ENCODE peak calls at places on chromosomes 3 and 15, in nine cellular contexts. One of them, this sample, is unnamed.

GRCh38 chr3:184334470-184335158 is 2.8 kb upstream of the FAM131A start:
- DNase-seq in NCI-H460: no peak
- DNase-seq in M059J: peak; percentile 95
- DNase-seq in left ventricle myocardium inferior: no peak
- DNase-seq in heart right ventricle: no peak
- DNase-seq in activated T-helper 1 cell treated with anti-CD3 and anti-CD28 coated beads, Interleukin-2, amount 50 U/mL, for 16 hours: no peak
- DNase-seq in Caki2: peak; percentile 45
- DNase-seq in heart left ventricle: no peak
- DNase-seq in fibroblast of villous mesenchyme: peak; percentile 55
- DNase-seq in this sample: no peak

GRCh38 chr15:78060232-78060631 is 17.3 kb downstream of the TBC1D2B start:
- DNase-seq in NCI-H460: no peak
- DNase-seq in M059J: peak; percentile 62
- DNase-seq in left ventricle myocardium inferior: no peak
- DNase-seq in heart right ventricle: no peak
- DNase-seq in activated T-helper 1 cell treated with anti-CD3 and anti-CD28 coated beads, Interleukin-2, amount 50 U/mL, for 16 hours: no peak
- DNase-seq in Caki2: no peak
- DNase-seq in heart left ventricle: no peak
- DNase-seq in fibroblast of villous mesenchyme: no peak
- DNase-seq in this sample: no peak

GRCh38 chr3:119677641-119677934 is 382 bp upstream of the COX17 start:
- DNase-seq in NCI-H460: no peak
- DNase-seq in M059J: no peak
- DNase-seq in left ventricle myocardium inferior: no peak
- DNase-seq in heart right ventricle: no peak
- DNase-seq in activated T-helper 1 cell treated with anti-CD3 and anti-CD28 coated beads, Interleukin-2, amount 50 U/mL, for 16 hours: no peak
- DNase-seq in Caki2: no peak
- DNase-seq in heart left ventricle: no peak
- DNase-seq in fibroblast of villous mesenchyme: no peak
- DNase-seq in this sample: no peak

GRCh38 chr3:188233320-188233719 is 79.4 kb downstream of the LPP start:
- DNase-seq in NCI-H460: no peak
- DNase-seq in M059J: peak; percentile 63
- DNase-seq in left ventricle myocardium inferior: no peak
- DNase-seq in heart right ventricle: no peak
- DNase-seq in activated T-helper 1 cell treated with anti-CD3 and anti-CD28 coated beads, Interleukin-2, amount 50 U/mL, for 16 hours: no peak
- DNase-seq in Caki2: no peak
- DNase-seq in heart left ventricle: no peak
- DNase-seq in fibroblast of villous mesenchyme: no peak
- DNase-seq in this sample: no peak

GRCh38 chr3:156024904-156025303 is 95.5 kb upstream of the KCNAB1 start:
- DNase-seq in NCI-H460: no peak
- DNase-seq in M059J: peak; percentile 37
- DNase-seq in left ventricle myocardium inferior: no peak
- DNase-seq in heart right ventricle: no peak
- DNase-seq in activated T-helper 1 cell treated with anti-CD3 and anti-CD28 coated beads, Interleukin-2, amount 50 U/mL, for 16 hours: no peak
- DNase-seq in Caki2: no peak
- DNase-seq in heart left ventricle: no peak
- DNase-seq in fibroblast of villous mesenchyme: peak; percentile 6
- DNase-seq in this sample: peak; percentile 23

GRCh38 chr3:114706591-114707224 is 412.9 kb downstream of the TIGIT start:
- DNase-seq in NCI-H460: peak; percentile 5
- DNase-seq in M059J: peak; percentile 91
- DNase-seq in left ventricle myocardium inferior: no peak
- DNase-seq in heart right ventricle: no peak
- DNase-seq in activated T-helper 1 cell treated with anti-CD3 and anti-CD28 coated beads, Interleukin-2, amount 50 U/mL, for 16 hours: no peak
- DNase-seq in Caki2: peak; percentile 54
- DNase-seq in heart left ventricle: no peak
- DNase-seq in fibroblast of villous mesenchyme: peak; percentile 53
- DNase-seq in this sample: no peak

GRCh38 chr15:66852064-66852905 is 150.2 kb downstream of the SMAD6 start:
- DNase-seq in NCI-H460: no peak
- DNase-seq in M059J: no peak
- DNase-seq in left ventricle myocardium inferior: no peak
- DNase-seq in heart right ventricle: no peak
- DNase-seq in activated T-helper 1 cell treated with anti-CD3 and anti-CD28 coated beads, Interleukin-2, amount 50 U/mL, for 16 hours: no peak
- DNase-seq in Caki2: no peak
- DNase-seq in heart left ventricle: no peak
- DNase-seq in fibroblast of villous mesenchyme: no peak
- DNase-seq in this sample: no peak

GRCh38 chr15:85810075-85810474 is 15.3 kb upstream of the KLHL25 start:
- DNase-seq in NCI-H460: no peak
- DNase-seq in M059J: peak; percentile 55
- DNase-seq in left ventricle myocardium inferior: no peak
- DNase-seq in heart right ventricle: no peak
- DNase-seq in activated T-helper 1 cell treated with anti-CD3 and anti-CD28 coated beads, Interleukin-2, amount 50 U/mL, for 16 hours: no peak
- DNase-seq in Caki2: no peak
- DNase-seq in heart left ventricle: no peak
- DNase-seq in fibroblast of villous mesenchyme: peak; percentile 31
- DNase-seq in this sample: no peak

GRCh38 chr3:46372492-46373359 is 2.0 kb downstream of the CCR5 start:
- DNase-seq in NCI-H460: peak; percentile 7
- DNase-seq in M059J: peak; percentile 61
- DNase-seq in left ventricle myocardium inferior: no peak
- DNase-seq in heart right ventricle: no peak
- DNase-seq in activated T-helper 1 cell treated with anti-CD3 and anti-CD28 coated beads, Interleukin-2, amount 50 U/mL, for 16 hours: no peak
- DNase-seq in Caki2: no peak
- DNase-seq in heart left ventricle: no peak
- DNase-seq in fibroblast of villous mesenchyme: peak; percentile 46
- DNase-seq in this sample: peak; percentile 51

GRCh38 chr3:115790759-115791158 is 167.4 kb downstream of the GAP43 start:
- DNase-seq in NCI-H460: peak; percentile 85
- DNase-seq in M059J: peak; percentile 100
- DNase-seq in left ventricle myocardium inferior: no peak
- DNase-seq in heart right ventricle: no peak
- DNase-seq in activated T-helper 1 cell treated with anti-CD3 and anti-CD28 coated beads, Interleukin-2, amount 50 U/mL, for 16 hours: peak; percentile 27
- DNase-seq in Caki2: peak; percentile 78
- DNase-seq in heart left ventricle: no peak
- DNase-seq in fibroblast of villous mesenchyme: peak; percentile 86
- DNase-seq in this sample: peak; percentile 90

GRCh38 chr3:143601738-143602480 is 246.4 kb downstream of the SLC9A9 start:
- DNase-seq in NCI-H460: no peak
- DNase-seq in M059J: peak; percentile 43
- DNase-seq in left ventricle myocardium inferior: peak; percentile 28
- DNase-seq in heart right ventricle: peak; percentile 14
- DNase-seq in activated T-helper 1 cell treated with anti-CD3 and anti-CD28 coated beads, Interleukin-2, amount 50 U/mL, for 16 hours: no peak
- DNase-seq in Caki2: no peak
- DNase-seq in heart left ventricle: no peak
- DNase-seq in fibroblast of villous mesenchyme: peak; percentile 70
- DNase-seq in this sample: no peak

GRCh38 chr15:44537728-44538240 is 837 bp downstream of the EIF3J start:
- DNase-seq in NCI-H460: no peak
- DNase-seq in M059J: peak; percentile 57
- DNase-seq in left ventricle myocardium inferior: no peak
- DNase-seq in heart right ventricle: no peak
- DNase-seq in activated T-helper 1 cell treated with anti-CD3 and anti-CD28 coated beads, Interleukin-2, amount 50 U/mL, for 16 hours: no peak
- DNase-seq in Caki2: no peak
- DNase-seq in heart left ventricle: no peak
- DNase-seq in fibroblast of villous mesenchyme: peak; percentile 61
- DNase-seq in this sample: no peak

GRCh38 chr3:134354612-134355275 is 19.5 kb downstream of the AMOTL2 start:
- DNase-seq in NCI-H460: no peak
- DNase-seq in M059J: no peak
- DNase-seq in left ventricle myocardium inferior: no peak
- DNase-seq in heart right ventricle: no peak
- DNase-seq in activated T-helper 1 cell treated with anti-CD3 and anti-CD28 coated beads, Interleukin-2, amount 50 U/mL, for 16 hours: no peak
- DNase-seq in Caki2: no peak
- DNase-seq in heart left ventricle: no peak
- DNase-seq in fibroblast of villous mesenchyme: no peak
- DNase-seq in this sample: no peak

GRCh38 chr3:14831916-14832430 is 13.2 kb downstream of the FGD5 start:
- DNase-seq in NCI-H460: no peak
- DNase-seq in M059J: no peak
- DNase-seq in left ventricle myocardium inferior: no peak
- DNase-seq in heart right ventricle: no peak
- DNase-seq in activated T-helper 1 cell treated with anti-CD3 and anti-CD28 coated beads, Interleukin-2, amount 50 U/mL, for 16 hours: no peak
- DNase-seq in Caki2: no peak
- DNase-seq in heart left ventricle: no peak
- DNase-seq in fibroblast of villous mesenchyme: no peak
- DNase-seq in this sample: no peak

GRCh38 chr3:147305533-147306241 is 100.7 kb downstream of the ZIC4 start:
- DNase-seq in NCI-H460: no peak
- DNase-seq in M059J: no peak
- DNase-seq in left ventricle myocardium inferior: no peak
- DNase-seq in heart right ventricle: no peak
- DNase-seq in activated T-helper 1 cell treated with anti-CD3 and anti-CD28 coated beads, Interleukin-2, amount 50 U/mL, for 16 hours: no peak
- DNase-seq in Caki2: no peak
- DNase-seq in heart left ventricle: no peak
- DNase-seq in fibroblast of villous mesenchyme: no peak
- DNase-seq in this sample: no peak

GRCh38 chr3:124787490-124788195 is 57.4 kb downstream of the UMPS start:
- DNase-seq in NCI-H460: no peak
- DNase-seq in M059J: peak; percentile 46
- DNase-seq in left ventricle myocardium inferior: no peak
- DNase-seq in heart right ventricle: no peak
- DNase-seq in activated T-helper 1 cell treated with anti-CD3 and anti-CD28 coated beads, Interleukin-2, amount 50 U/mL, for 16 hours: no peak
- DNase-seq in Caki2: no peak
- DNase-seq in heart left ventricle: no peak
- DNase-seq in fibroblast of villous mesenchyme: peak; percentile 69
- DNase-seq in this sample: no peak

GRCh38 chr3:9862391-9863235 is 17.4 kb downstream of the CIDEC start:
- DNase-seq in NCI-H460: no peak
- DNase-seq in M059J: no peak
- DNase-seq in left ventricle myocardium inferior: peak; percentile 69
- DNase-seq in heart right ventricle: peak; percentile 44
- DNase-seq in activated T-helper 1 cell treated with anti-CD3 and anti-CD28 coated beads, Interleukin-2, amount 50 U/mL, for 16 hours: no peak
- DNase-seq in Caki2: no peak
- DNase-seq in heart left ventricle: peak; percentile 84
- DNase-seq in fibroblast of villous mesenchyme: peak; percentile 79
- DNase-seq in this sample: peak; percentile 78

GRCh38 chr15:77617507-77618285 is 15.0 kb downstream of the LINGO1 start:
- DNase-seq in NCI-H460: no peak
- DNase-seq in M059J: no peak
- DNase-seq in left ventricle myocardium inferior: no peak
- DNase-seq in heart right ventricle: no peak
- DNase-seq in activated T-helper 1 cell treated with anti-CD3 and anti-CD28 coated beads, Interleukin-2, amount 50 U/mL, for 16 hours: no peak
- DNase-seq in Caki2: no peak
- DNase-seq in heart left ventricle: no peak
- DNase-seq in fibroblast of villous mesenchyme: no peak
- DNase-seq in this sample: no peak

GRCh38 chr15:88657326-88658069 is 18.7 kb downstream of the ISG20 start:
- DNase-seq in NCI-H460: peak; percentile 40
- DNase-seq in M059J: peak; percentile 40
- DNase-seq in left ventricle myocardium inferior: no peak
- DNase-seq in heart right ventricle: no peak
- DNase-seq in activated T-helper 1 cell treated with anti-CD3 and anti-CD28 coated beads, Interleukin-2, amount 50 U/mL, for 16 hours: no peak
- DNase-seq in Caki2: peak; percentile 29
- DNase-seq in heart left ventricle: no peak
- DNase-seq in fibroblast of villous mesenchyme: peak; percentile 54
- DNase-seq in this sample: peak; percentile 71

GRCh38 chr3:133662256-133662773 is 574 bp upstream of the TOPBP1 start:
- DNase-seq in NCI-H460: no peak
- DNase-seq in M059J: peak; percentile 75
- DNase-seq in left ventricle myocardium inferior: no peak
- DNase-seq in heart right ventricle: no peak
- DNase-seq in activated T-helper 1 cell treated with anti-CD3 and anti-CD28 coated beads, Interleukin-2, amount 50 U/mL, for 16 hours: no peak
- DNase-seq in Caki2: peak; percentile 39
- DNase-seq in heart left ventricle: no peak
- DNase-seq in fibroblast of villous mesenchyme: peak; percentile 21
- DNase-seq in this sample: no peak

GRCh38 chr3:171812811-171813210 is 2.5 kb upstream of the PLD1 start:
- DNase-seq in NCI-H460: no peak
- DNase-seq in M059J: no peak
- DNase-seq in left ventricle myocardium inferior: no peak
- DNase-seq in heart right ventricle: no peak
- DNase-seq in activated T-helper 1 cell treated with anti-CD3 and anti-CD28 coated beads, Interleukin-2, amount 50 U/mL, for 16 hours: no peak
- DNase-seq in Caki2: no peak
- DNase-seq in heart left ventricle: no peak
- DNase-seq in fibroblast of villous mesenchyme: peak; percentile 49
- DNase-seq in this sample: no peak

GRCh38 chr3:52468336-52468735 is 12.9 kb downstream of the NISCH start:
- DNase-seq in NCI-H460: no peak
- DNase-seq in M059J: no peak
- DNase-seq in left ventricle myocardium inferior: no peak
- DNase-seq in heart right ventricle: no peak
- DNase-seq in activated T-helper 1 cell treated with anti-CD3 and anti-CD28 coated beads, Interleukin-2, amount 50 U/mL, for 16 hours: no peak
- DNase-seq in Caki2: no peak
- DNase-seq in heart left ventricle: peak; percentile 32
- DNase-seq in fibroblast of villous mesenchyme: peak; percentile 82
- DNase-seq in this sample: no peak

GRCh38 chr3:86991840-86992430 is 986 bp upstream of the VGLL3 start:
- DNase-seq in NCI-H460: no peak
- DNase-seq in M059J: no peak
- DNase-seq in left ventricle myocardium inferior: no peak
- DNase-seq in heart right ventricle: no peak
- DNase-seq in activated T-helper 1 cell treated with anti-CD3 and anti-CD28 coated beads, Interleukin-2, amount 50 U/mL, for 16 hours: no peak
- DNase-seq in Caki2: no peak
- DNase-seq in heart left ventricle: no peak
- DNase-seq in fibroblast of villous mesenchyme: no peak
- DNase-seq in this sample: no peak

GRCh38 chr3:56629451-56629850 is 53.6 kb downstream of the TASOR start:
- DNase-seq in NCI-H460: no peak
- DNase-seq in M059J: no peak
- DNase-seq in left ventricle myocardium inferior: no peak
- DNase-seq in heart right ventricle: no peak
- DNase-seq in activated T-helper 1 cell treated with anti-CD3 and anti-CD28 coated beads, Interleukin-2, amount 50 U/mL, for 16 hours: no peak
- DNase-seq in Caki2: no peak
- DNase-seq in heart left ventricle: no peak
- DNase-seq in fibroblast of villous mesenchyme: no peak
- DNase-seq in this sample: no peak

GRCh38 chr3:148697311-148698189 is at the start of gene AGTR1:
- DNase-seq in NCI-H460: no peak
- DNase-seq in M059J: no peak
- DNase-seq in left ventricle myocardium inferior: peak; percentile 72
- DNase-seq in heart right ventricle: peak; percentile 79
- DNase-seq in activated T-helper 1 cell treated with anti-CD3 and anti-CD28 coated beads, Interleukin-2, amount 50 U/mL, for 16 hours: no peak
- DNase-seq in Caki2: peak; percentile 29
- DNase-seq in heart left ventricle: peak; percentile 78
- DNase-seq in fibroblast of villous mesenchyme: peak; percentile 11
- DNase-seq in this sample: peak; percentile 67

GRCh38 chr3:130892759-130893239 is 1.1 kb upstream of the ATP2C1 start:
- DNase-seq in NCI-H460: peak; percentile 68
- DNase-seq in M059J: peak; percentile 83
- DNase-seq in left ventricle myocardium inferior: peak; percentile 20
- DNase-seq in heart right ventricle: peak; percentile 84
- DNase-seq in activated T-helper 1 cell treated with anti-CD3 and anti-CD28 coated beads, Interleukin-2, amount 50 U/mL, for 16 hours: peak; percentile 29
- DNase-seq in Caki2: no peak
- DNase-seq in heart left ventricle: no peak
- DNase-seq in fibroblast of villous mesenchyme: peak; percentile 78
- DNase-seq in this sample: peak; percentile 87

GRCh38 chr3:15861163-15861562 is 63.4 kb upstream of the ANKRD28 start:
- DNase-seq in NCI-H460: no peak
- DNase-seq in M059J: no peak
- DNase-seq in left ventricle myocardium inferior: no peak
- DNase-seq in heart right ventricle: no peak
- DNase-seq in activated T-helper 1 cell treated with anti-CD3 and anti-CD28 coated beads, Interleukin-2, amount 50 U/mL, for 16 hours: no peak
- DNase-seq in Caki2: peak; percentile 10
- DNase-seq in heart left ventricle: no peak
- DNase-seq in fibroblast of villous mesenchyme: no peak
- DNase-seq in this sample: no peak

GRCh38 chr15:65942436-65942835 is 73.1 kb downstream of the RAB11A start:
- DNase-seq in NCI-H460: no peak
- DNase-seq in M059J: peak; percentile 42
- DNase-seq in left ventricle myocardium inferior: no peak
- DNase-seq in heart right ventricle: no peak
- DNase-seq in activated T-helper 1 cell treated with anti-CD3 and anti-CD28 coated beads, Interleukin-2, amount 50 U/mL, for 16 hours: no peak
- DNase-seq in Caki2: no peak
- DNase-seq in heart left ventricle: no peak
- DNase-seq in fibroblast of villous mesenchyme: no peak
- DNase-seq in this sample: no peak